ENCODE peak calls at places on chromosomes 4 and X, in nine cellular contexts. K is effector memory CD4-positive, alpha-beta T cell; C is esophagus squamous epithelium; V is CD8-positive, alpha-beta memory T cell; A is SK-N-SH; J is mucosa of descending colon; Z is breast epithelium; N is HCT116; O is neuronal stem cell. D is an unnamed sample. For H3K4me1, the result is how much of the 10 kb centered on the place peaks cover.

GRCh38 chr4:143618811-143619210 is 81.7 kb downstream of the FREM3 start:
- DNase-seq in K (no peak), C (no peak), V (no peak), A (no peak), J (no peak), Z (no peak), N (no peak), O (no peak), D (no peak)

GRCh38 chr4:40731792-40732245 is 17.9 kb upstream of the NSUN7 start:
- DNase-seq in K (no peak), C (no peak), V (no peak), A (peak), J (peak), Z (no peak), N (no peak), O (no peak), D (peak)

GRCh38 chrX:47707031-47707780 is 48.2 kb upstream of the UXT start:
- DNase-seq in K (no peak), C (no peak), V (no peak), A (no peak), J (no peak), Z (no peak), N (no peak), O (no peak), D (no peak)

GRCh38 chr4:71009091-71009490 is 15.6 kb downstream of the DCK start:
- DNase-seq in K (no peak), C (no peak), V (no peak), A (peak), J (no peak), Z (no peak), N (no peak), O (no peak), D (no peak)

GRCh38 chr4:15654556-15655222 is 468 bp downstream of the FBXL5 start:
- DNase-seq in K (peak), C (no peak), V (no peak), A (no peak), J (peak), Z (peak), N (no peak), O (no peak), D (peak)

GRCh38 chr4:185730849-185731608 is 81.0 kb downstream of the SORBS2 start:
- DNase-seq in K (no peak), C (no peak), V (no peak), A (no peak), J (no peak), Z (no peak), N (no peak), O (no peak), D (no peak)

GRCh38 chr4:87819281-87819919 is 13.4 kb upstream of the MEPE start:
- DNase-seq in K (no peak), C (no peak), V (no peak), A (no peak), J (no peak), Z (no peak), N (no peak), O (no peak), D (no peak)

GRCh38 chr4:120919358-120919757 is 3.2 kb downstream of the PRDM5 start:
- DNase-seq in K (no peak), C (no peak), V (no peak), A (no peak), J (no peak), Z (no peak), N (no peak), O (no peak), D (no peak)

GRCh38 chrX:4710618-4711433 is 997.4 kb upstream of the PRKX start:
- DNase-seq in K (no peak), C (no peak), V (no peak), A (no peak), J (no peak), Z (no peak), N (no peak), O (no peak), D (no peak)

GRCh38 chr4:147110968-147111367 is 165.3 kb upstream of the TTC29 start:
- DNase-seq in K (no peak), C (no peak), V (no peak), A (peak), J (no peak), Z (no peak), N (no peak), O (no peak), D (no peak)

GRCh38 chr4:126784966-126785580 is 847.7 kb upstream of the INTU start:
- DNase-seq in K (no peak), C (no peak), V (no peak), A (no peak), J (no peak), Z (no peak), N (no peak), O (no peak), D (no peak)

GRCh38 chr4:1766336-1767057 is 26.6 kb upstream of the FGFR3 start:
- DNase-seq in K (no peak), C (no peak), V (no peak), A (peak), J (no peak), Z (no peak), N (no peak), O (peak), D (no peak)
- H3K4me1 ChIP-seq in K (under half), C (half or more), V (under half), A (under half), J (under half), Z (under half), N (under half), O (half or more), D (under half)

DNA sequence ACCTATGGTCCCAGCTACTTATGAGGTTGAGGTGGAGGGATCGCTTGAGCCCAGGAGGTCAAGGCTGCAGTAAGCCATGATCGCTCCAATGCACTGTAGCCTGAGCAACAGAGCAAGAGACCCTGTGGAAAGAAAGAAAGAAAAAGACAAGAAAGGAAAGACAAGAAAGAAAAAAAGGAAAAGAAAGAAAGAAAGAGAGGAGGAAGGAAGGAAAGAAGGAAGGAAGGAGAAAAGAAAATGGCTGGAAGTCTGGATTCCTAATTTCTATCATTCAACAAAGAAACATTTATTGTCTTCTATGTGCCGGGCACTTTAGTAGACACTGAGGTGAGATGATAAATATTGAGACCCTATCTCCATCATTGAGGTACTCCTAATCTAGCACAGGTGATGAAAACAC is 26.8 kb upstream of the BCORL1 start:
- DNase-seq in K (no peak), C (no peak), V (no peak), A (no peak), J (no peak), Z (no peak), N (no peak), O (no peak), D (no peak)
- H3K4me1 ChIP-seq in K (under half), C (under half), V (under half), A (under half), J (under half), Z (under half), N (under half), O (under half), D (under half)

DNA sequence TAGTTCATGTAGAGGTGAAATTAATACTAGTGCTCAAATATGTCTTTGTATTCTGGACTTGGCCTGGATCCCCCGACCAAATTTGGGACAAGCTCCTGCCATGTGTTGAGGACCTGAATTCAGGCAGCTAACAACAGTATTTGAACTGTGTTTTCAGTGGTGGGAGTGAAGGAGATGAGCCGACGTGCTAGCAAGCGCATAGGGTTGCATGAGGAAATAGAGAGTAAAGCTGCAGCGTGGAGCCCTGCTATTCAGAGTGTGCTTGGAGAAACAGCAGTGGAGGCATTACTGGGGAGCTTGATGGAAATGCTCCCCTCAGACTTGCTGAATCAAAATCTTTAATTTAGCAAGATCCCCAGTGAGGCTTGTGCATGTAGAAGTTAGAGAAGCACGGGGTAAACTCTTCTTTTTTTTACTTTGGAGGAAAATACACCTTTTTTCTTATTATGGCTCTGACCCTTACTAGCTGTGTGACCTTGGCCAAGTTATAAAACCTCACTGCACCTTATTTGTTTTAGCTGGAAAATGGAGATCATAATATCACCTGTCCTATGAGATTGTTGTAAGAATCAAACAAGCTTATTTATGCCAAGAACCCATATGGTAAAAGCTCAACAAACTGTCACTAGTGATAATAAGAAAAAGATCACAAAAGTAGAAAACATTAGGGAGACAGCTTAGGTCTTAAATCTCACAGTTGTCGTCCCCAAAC is 126.5 kb downstream of the PTTG2 start:
- DNase-seq in K (no peak), C (no peak), V (no peak), A (no peak), J (no peak), Z (no peak), N (no peak), O (no peak), D (no peak)
- H3K4me1 ChIP-seq in K (under half), C (under half), V (under half), A (under half), J (under half), Z (under half), N (under half), O (under half), D (under half)

GRCh38 chr4:2866160-2866861 is 22.7 kb downstream of the ADD1 start:
- DNase-seq in K (no peak), C (no peak), V (no peak), A (no peak), J (no peak), Z (no peak), N (no peak), O (no peak), D (no peak)
- H3K4me1 ChIP-seq in K (under half), C (half or more), V (under half), A (under half), J (half or more), Z (under half), N (under half), O (under half), D (under half)

GRCh38 chr4:184344435-184344834 is 126.8 kb upstream of the ENPP6 start:
- DNase-seq in K (no peak), C (no peak), V (no peak), A (no peak), J (no peak), Z (no peak), N (no peak), O (no peak), D (no peak)
- H3K4me1 ChIP-seq in K (under half), C (half or more), V (under half), A (under half), J (under half), Z (under half), N (under half), O (under half), D (under half)